ENCODE peak calls at places on chromosome 20, in six cellular contexts. K is IMR-90, N is H9, Q is neuronal stem cell, C is H1, Y is mesenchymal stem cell. S is an unnamed sample.

GRCh38 chr20:1478566-1478965 is 11.9 kb upstream of the NSFL1C start:
- DNase-seq in K (peak), Q (no peak), C (no peak), N (no peak), Y (no peak), S (peak)

GRCh38 chr20:45181639-45182038 is 6.9 kb downstream of the PI3 start:
- DNase-seq in N (no peak), Q (no peak), C (no peak), K (no peak), Y (no peak), S (no peak)

GRCh38 chr20:44901972-44902371 is 7.9 kb upstream of the PABPC1L start:
- DNase-seq in C (no peak), N (no peak), Q (no peak), K (peak), Y (peak), S (no peak)

GRCh38 chr20:49768204-49769124 is 44.2 kb upstream of the SLC9A8 start:
- DNase-seq in Y (peak), C (peak), Q (no peak), N (peak), K (peak), S (peak)

GRCh38 chr20:21180248-21180647 is 54.4 kb downstream of the KIZ start:
- DNase-seq in N (no peak), Y (no peak), K (no peak), Q (no peak), C (no peak), S (no peak)

GRCh38 chr20:9884061-9884460 is 45.2 kb upstream of the PAK5 start:
- DNase-seq in Y (no peak), K (no peak), C (no peak), Q (no peak), N (no peak), S (no peak)

GRCh38 chr20:21936720-21937380 is 231.4 kb downstream of the PAX1 start:
- DNase-seq in C (no peak), K (no peak), Y (no peak), N (peak), Q (no peak), S (no peak)

GRCh38 chr20:62540504-62540903 is 64.7 kb upstream of the GATA5 start:
- DNase-seq in Q (no peak), K (no peak), C (no peak), N (no peak), Y (no peak), S (no peak)

GRCh38 chr20:10469599-10469998 is 34.5 kb downstream of the SLX4IP start:
- DNase-seq in Y (peak), K (peak), C (no peak), Q (peak), N (no peak), S (peak)

GRCh38 chr20:57013221-57013620 is 253.2 kb downstream of the BMP7 start:
- DNase-seq in N (no peak), Q (no peak), Y (no peak), K (no peak), C (no peak), S (no peak)

GRCh38 chr20:43736588-43737091 is 9.8 kb upstream of the GTSF1L start:
- DNase-seq in C (no peak), Y (peak), N (no peak), Q (peak), K (peak), S (no peak)

GRCh38 chr20:10419550-10420133 is 14.4 kb downstream of the MKKS start:
- DNase-seq in N (no peak), Q (no peak), C (no peak), K (peak), Y (no peak), S (peak)

GRCh38 chr20:7770578-7770977 is 169.7 kb downstream of the HAO1 start:
- DNase-seq in Y (no peak), Q (no peak), N (no peak), C (no peak), K (no peak), S (no peak)
- H2AFZ ChIP-seq in Y (no peak), Q (no peak), N (no peak), C (no peak), K (no peak), S (no peak)

DNA sequence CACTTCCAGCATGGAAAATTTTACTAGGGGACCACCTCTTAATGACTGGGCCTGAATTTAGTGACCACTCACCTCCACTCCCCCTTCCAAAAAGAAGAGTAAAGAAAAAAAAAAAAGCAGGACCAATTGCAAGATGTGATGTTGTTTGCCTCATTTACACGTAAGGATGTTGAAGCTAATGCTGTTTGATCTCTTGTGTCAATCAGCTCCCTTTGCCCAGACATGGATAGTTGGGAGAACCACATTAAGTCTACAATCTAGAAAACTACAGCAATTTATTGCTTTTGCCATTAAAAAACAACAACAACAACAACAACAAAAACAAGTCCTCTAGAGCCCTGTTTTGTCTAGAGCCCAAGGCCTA is 11.0 kb upstream of the DSTN start:
- DNase-seq in C (no peak), Q (no peak), Y (no peak), N (no peak), K (no peak), S (no peak)
- H2AK5ac ChIP-seq in C (no peak), Q (no peak), Y (no peak), N (no peak), K (peak), S (no peak)

DNA sequence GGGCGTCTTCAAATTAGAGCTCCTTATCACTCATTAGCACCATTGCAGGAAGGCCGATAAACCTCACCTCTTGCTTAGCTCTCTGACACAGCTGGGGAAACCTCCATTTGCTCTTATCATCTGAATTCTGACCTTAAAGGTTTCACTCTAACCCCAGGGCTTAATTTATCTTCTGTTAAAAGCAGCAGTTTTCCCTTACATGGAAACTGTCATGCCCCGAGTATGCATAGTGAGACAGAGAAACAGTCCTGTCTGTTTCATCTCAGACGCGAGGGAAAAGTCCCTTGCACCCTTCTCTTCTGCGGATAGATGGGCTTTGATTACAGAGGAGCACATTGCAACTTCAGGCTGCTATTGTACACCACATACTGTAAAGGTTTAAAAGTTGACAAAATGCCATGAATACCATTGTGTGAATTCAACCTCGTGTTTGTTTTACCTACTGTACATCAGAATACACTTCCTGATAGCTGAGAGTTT is 191.5 kb upstream of the BMP2 start:
- DNase-seq in K (peak), Y (peak), Q (no peak), C (no peak), N (no peak), S (peak)
- H2AFZ ChIP-seq in K (peak), Y (no peak), Q (no peak), C (peak), N (no peak), S (no peak)

DNA sequence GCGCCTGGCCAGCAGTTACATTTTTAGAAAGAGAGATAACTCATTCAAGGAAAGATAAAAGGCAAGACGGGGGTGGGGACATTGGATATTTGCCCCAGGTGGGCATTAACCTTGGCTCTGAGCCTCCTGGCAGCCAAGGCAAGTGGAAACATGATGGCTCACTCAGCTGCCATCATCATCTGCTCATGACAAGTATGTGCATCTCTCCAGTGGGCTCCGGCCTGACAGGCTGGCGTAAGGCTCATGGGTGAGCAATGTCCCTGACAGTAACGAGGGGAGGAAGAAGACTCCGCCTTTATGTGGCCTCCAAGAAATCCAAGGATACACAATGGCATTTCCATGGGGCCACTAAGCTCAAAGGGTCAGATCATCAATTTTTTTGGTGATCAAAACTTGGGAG is 13.3 kb downstream of the ANKRD60 start:
- DNase-seq in Q (no peak), C (no peak), K (no peak), Y (no peak), N (no peak), S (no peak)
- H2AK5ac ChIP-seq in Q (no peak), C (peak), K (no peak), Y (no peak), N (no peak), S (no peak)

S was measured in trophoblast cell.